ENCODE peak calls at places on chromosomes 3 and 15, in nine cellular contexts. H is HCT116, Q is PC-3, T is neural progenitor cell, C is GM23338, A is hepatocyte, M is OCI-LY7, D is GM23248, R is SK-N-SH. X is an unnamed sample.

GRCh38 chr3:79820089-79820488 is 52.3 kb upstream of the ROBO1 start:
- DNase-seq in R (no peak), T (no peak), D (no peak), H (no peak), M (no peak), C (no peak), Q (no peak), A (no peak), X (peak)

GRCh38 chr15:72248514-72248913 is 17.5 kb upstream of the PKM start:
- DNase-seq in R (no peak), D (no peak), M (no peak), T (no peak), C (no peak), Q (no peak), H (no peak), A (no peak), X (no peak)

GRCh38 chr15:79160211-79160610 is 69.6 kb upstream of the RASGRF1 start:
- DNase-seq in Q (peak), A (no peak), M (no peak), H (no peak), T (no peak), C (no peak), R (no peak), D (peak), X (no peak)

GRCh38 chr3:136749106-136749505 is 3.1 kb downstream of the STAG1 start:
- DNase-seq in M (peak), R (no peak), D (no peak), C (no peak), A (no peak), H (no peak), T (no peak), Q (no peak), X (no peak)

GRCh38 chr3:21185816-21186314 is 565.1 kb downstream of the ZNF385D start:
- DNase-seq in A (no peak), R (no peak), C (no peak), Q (no peak), M (no peak), H (no peak), D (no peak), T (no peak), X (no peak)

GRCh38 chr3:17935217-17935616 is 192.8 kb upstream of the TBC1D5 start:
- DNase-seq in M (no peak), T (no peak), A (peak), R (peak), C (no peak), D (no peak), H (no peak), Q (no peak), X (no peak)

GRCh38 chr3:171142985-171143384 is 116.5 kb upstream of the SLC2A2 start:
- DNase-seq in H (no peak), T (no peak), A (no peak), C (no peak), Q (no peak), R (no peak), M (no peak), D (peak), X (no peak)

GRCh38 chr3:25719321-25719720 is 54.6 kb upstream of the TOP2B start:
- DNase-seq in T (no peak), D (no peak), Q (no peak), H (no peak), R (no peak), M (no peak), C (no peak), A (no peak), X (no peak)

GRCh38 chr3:158097141-158097540 is 9.1 kb downstream of the SHOX2 start:
- DNase-seq in T (no peak), C (no peak), M (no peak), H (no peak), R (no peak), Q (no peak), D (no peak), A (no peak), X (no peak)

DNA sequence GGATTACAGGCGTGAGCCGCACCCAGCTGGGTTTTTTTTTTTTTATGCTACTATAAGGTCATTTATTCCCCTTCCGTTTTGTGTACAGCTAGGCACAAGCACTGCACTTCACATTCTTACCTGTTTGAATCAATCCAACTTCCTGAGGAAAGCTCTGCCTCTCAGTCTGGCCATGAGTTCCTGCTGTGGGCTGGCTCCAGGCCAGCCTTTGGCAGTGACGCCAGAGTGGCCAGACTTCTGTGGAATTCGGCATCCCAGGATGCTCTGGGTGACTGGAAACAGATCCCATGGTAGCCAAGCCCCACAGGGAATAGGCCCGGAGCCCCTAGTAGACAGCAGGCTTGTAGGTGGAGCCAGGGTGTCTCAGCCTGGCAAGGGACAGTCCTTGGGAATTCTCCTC is 21.5 kb upstream of the TIMP4 start:
- DNase-seq in Q (peak), A (no peak), T (no peak), H (peak), C (no peak), D (peak), R (peak), M (no peak), X (no peak)
- TF ChIP-seq EZH2phosphoT487 in Q (no peak), A (no peak), T (no peak), H (no peak), C (no peak), D (no peak), R (no peak), M (no peak), X (no peak)

GRCh38 chr15:75237316-75237982 is 20.7 kb upstream of the GOLGA6C start:
- DNase-seq in Q (no peak), T (peak), R (no peak), M (no peak), C (no peak), D (no peak), H (no peak), A (no peak), X (no peak)

GRCh38 chr15:75234191-75234810 is 23.8 kb upstream of the GOLGA6C start:
- DNase-seq in C (no peak), T (no peak), R (no peak), D (no peak), A (no peak), Q (no peak), H (no peak), M (no peak), X (no peak)

GRCh38 chr15:75235051-75235673 is 23.0 kb upstream of the GOLGA6C start:
- DNase-seq in M (no peak), C (no peak), D (no peak), A (no peak), R (no peak), T (no peak), H (no peak), Q (no peak), X (no peak)

GRCh38 chr15:75238150-75238549 is 20.0 kb upstream of the GOLGA6C start:
- DNase-seq in M (no peak), H (no peak), R (no peak), D (no peak), C (no peak), A (no peak), Q (no peak), T (no peak), X (no peak)

GRCh38 chr15:75235760-75236729 is 22.1 kb upstream of the GOLGA6C start:
- DNase-seq in H (no peak), A (no peak), D (no peak), T (no peak), Q (no peak), M (no peak), C (no peak), R (no peak), X (no peak)
- TF ChIP-seq EZH2phosphoT487 in H (no peak), A (no peak), D (no peak), T (no peak), Q (no peak), M (no peak), C (no peak), R (no peak), X (no peak)

GRCh38 chr3:37506968-37507535 is 332.7 kb upstream of the LRRFIP2 start:
- DNase-seq in T (no peak), C (no peak), Q (no peak), R (no peak), M (no peak), H (no peak), D (no peak), A (peak), X (no peak)
- TF ChIP-seq EZH2phosphoT487 in T (no peak), C (no peak), Q (no peak), R (no peak), M (no peak), H (no peak), D (no peak), A (no peak), X (no peak)

DNA sequence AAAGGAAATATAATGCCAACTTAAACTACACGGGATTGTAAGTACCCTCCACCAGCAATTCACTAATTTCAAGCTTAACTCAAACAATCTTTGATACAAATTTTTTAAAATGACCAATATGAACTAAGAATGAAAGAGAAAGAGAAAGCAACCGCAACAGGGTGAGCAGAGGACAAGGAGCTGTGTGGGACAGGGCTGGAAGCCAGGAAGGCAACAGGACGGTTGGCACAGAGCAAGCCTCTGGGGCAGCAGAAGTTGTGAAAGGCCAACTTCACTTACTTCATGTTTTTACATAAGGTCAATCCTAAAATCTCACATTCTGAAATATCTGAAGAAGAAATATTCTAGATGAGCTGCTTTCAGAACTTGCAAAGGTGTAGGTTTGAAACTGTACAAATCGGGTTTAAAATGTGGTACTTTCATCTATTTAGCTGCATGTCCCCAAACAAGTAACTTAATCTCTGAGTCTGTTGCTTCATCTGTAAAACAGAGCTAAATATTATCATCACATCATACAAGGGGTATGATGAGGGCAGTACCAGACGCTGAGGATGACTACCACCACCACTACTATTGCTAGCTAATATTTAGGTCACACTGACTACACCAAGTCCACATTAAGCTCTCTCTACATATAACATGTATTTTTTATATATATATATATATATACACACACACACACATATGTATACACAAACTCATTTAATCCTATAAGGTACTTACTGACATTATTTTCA is 101.7 kb downstream of the IGSF11 start:
- DNase-seq in D (peak), M (no peak), T (no peak), R (no peak), A (no peak), C (no peak), H (no peak), Q (no peak), X (no peak)
- TF ChIP-seq EZH2phosphoT487 in D (no peak), M (no peak), T (no peak), R (no peak), A (no peak), C (no peak), H (no peak), Q (no peak), X (no peak)

GRCh38 chr3:127730666-127731294 is 58.0 kb downstream of the ABTB1 start:
- DNase-seq in C (no peak), D (peak), T (no peak), Q (no peak), A (no peak), R (no peak), M (no peak), H (no peak), X (no peak)

GRCh38 chr3:127728417-127728816 is 55.7 kb downstream of the ABTB1 start:
- DNase-seq in R (no peak), M (no peak), D (no peak), Q (no peak), H (no peak), A (no peak), C (no peak), T (no peak), X (no peak)

GRCh38 chr3:127730171-127730570 is 57.4 kb downstream of the ABTB1 start:
- DNase-seq in Q (no peak), T (no peak), M (no peak), H (no peak), C (no peak), R (no peak), D (no peak), A (no peak), X (no peak)

GRCh38 chr3:127731546-127731945 is 58.8 kb downstream of the ABTB1 start:
- DNase-seq in T (no peak), Q (no peak), M (no peak), A (no peak), R (no peak), D (no peak), H (no peak), C (no peak), X (no peak)

GRCh38 chr3:127729556-127730056 is 56.9 kb downstream of the ABTB1 start:
- DNase-seq in H (no peak), Q (no peak), C (no peak), M (no peak), T (no peak), R (no peak), A (no peak), D (no peak), X (no peak)
- TF ChIP-seq EZH2phosphoT487 in H (no peak), Q (no peak), C (no peak), M (no peak), T (no peak), R (no peak), A (no peak), D (no peak), X (no peak)